ENCODE peak calls at places on chromosomes 13 and 19, in four cellular contexts. X, T, F and J are unnamed samples.

GRCh38 chr13:44698076-44698475 is 121.9 kb upstream of the TSC22D1 start:
- DNase-seq in T (no peak), F (peak; percentile 42), X (no peak), J (no peak)

GRCh38 chr13:45142440-45143345 is 22.4 kb downstream of the GTF2F2 start:
- DNase-seq in T (no peak), F (peak; percentile 5), X (no peak), J (no peak)

GRCh38 chr13:20519887-20520286 is 5.8 kb downstream of the CRYL1 start:
- DNase-seq in T (no peak), X (no peak), F (no peak), J (no peak)

GRCh38 chr13:101140087-101140770 is 276.1 kb downstream of the NALCN start:
- DNase-seq in X (no peak), T (no peak), F (no peak), J (no peak)

GRCh38 chr19:48470281-48470680 is 1.1 kb downstream of the CYTH2 start:
- DNase-seq in F (no peak), T (no peak), X (no peak), J (no peak)

GRCh38 chr19:14433454-14434156 is 499 bp downstream of the PKN1 start:
- DNase-seq in X (no peak), T (peak; percentile 41), F (peak; percentile 48), J (no peak)

GRCh38 chr13:27926644-27927434 is 7.0 kb downstream of the PDX1 start:
- DNase-seq in T (no peak), F (peak; percentile 49), X (no peak), J (no peak)

GRCh38 chr19:18379803-18380747 is 5.9 kb upstream of the GDF15 start:
- DNase-seq in F (no peak), T (peak; percentile 87), X (no peak), J (no peak)

GRCh38 chr13:41549491-41549890 is 92.1 kb downstream of the RGCC start:
- DNase-seq in T (no peak), F (no peak), X (no peak), J (no peak)

GRCh38 chr13:77810430-77810829 is 108.2 kb downstream of the EDNRB start:
- DNase-seq in F (no peak), X (no peak), T (no peak), J (no peak)

GRCh38 chr19:41530184-41530534 is 45.8 kb upstream of the CEACAM21 start:
- DNase-seq in X (no peak), F (no peak), T (no peak), J (no peak)

GRCh38 chr13:100666124-100666523 is 8.5 kb downstream of the TMTC4 start:
- DNase-seq in T (no peak), X (no peak), F (no peak), J (no peak)

GRCh38 chr13:97757807-97758206 is 195.7 kb upstream of the IPO5 start:
- DNase-seq in F (no peak), X (no peak), T (peak; percentile 61), J (no peak)

GRCh38 chr13:97000295-97000925 is 6.1 kb upstream of the OXGR1 start:
- DNase-seq in F (no peak), X (no peak), T (no peak), J (no peak)

GRCh38 chr13:50358221-50358620 is 343.0 kb downstream of the KCNRG start:
- DNase-seq in F (no peak), T (no peak), X (no peak), J (no peak)

GRCh38 chr13:27270594-27271520 is at the start of gene RASL11A:
- DNase-seq in T (peak; percentile 88), X (peak; percentile 44), F (peak; percentile 94), J (no peak)

GRCh38 chr13:48843630-48844380 is 131.9 kb upstream of the FNDC3A start:
- DNase-seq in F (no peak), X (no peak), T (no peak), J (no peak)

GRCh38 chr13:36130168-36130541 is 1.0 kb downstream of the DCLK1 start:
- DNase-seq in T (no peak), F (no peak), X (no peak), J (no peak)

GRCh38 chr19:47280183-47280797 is 5.6 kb downstream of the INAFM1 start:
- DNase-seq in X (no peak), F (peak; percentile 46), T (no peak), J (no peak)

GRCh38 chr13:41268764-41269163 is 5.4 kb upstream of the MTRF1 start:
- DNase-seq in T (no peak), X (no peak), F (peak; percentile 59), J (no peak)

GRCh38 chr13:26787961-26788360 is 27.4 kb upstream of the GPR12 start:
- DNase-seq in F (no peak), X (no peak), T (no peak), J (no peak)

GRCh38 chr13:112434937-112435523 is 58.9 kb downstream of the SPACA7 start:
- DNase-seq in T (no peak), X (no peak), F (no peak), J (no peak)

GRCh38 chr19:46878613-46879375 is 18.0 kb downstream of the ARHGAP35 start:
- DNase-seq in T (no peak), F (no peak), X (no peak), J (no peak)

GRCh38 chr19:3370214-3370720 is 3.9 kb downstream of the NFIC start:
- DNase-seq in T (no peak), X (no peak), F (no peak), J (no peak)

GRCh38 chr13:75908137-75908536 is 272.0 kb downstream of the LMO7 start:
- DNase-seq in T (peak; percentile 23), X (no peak), F (peak; percentile 6), J (no peak)

GRCh38 chr13:27362064-27362751 is 62.2 kb upstream of the GTF3A start:
- DNase-seq in T (peak; percentile 85), X (peak; percentile 51), F (peak; percentile 95), J (peak; percentile 84)

GRCh38 chr13:112178769-112179168 is 111.8 kb downstream of the SOX1 start:
- DNase-seq in F (no peak), X (no peak), T (no peak), J (no peak)

GRCh38 chr13:50589139-50589538 is 254.4 kb downstream of the DLEU7 start:
- DNase-seq in T (no peak), X (no peak), F (no peak), J (no peak)

GRCh38 chr19:55638864-55639359 is 1.9 kb upstream of the ZNF580 start:
- DNase-seq in T (peak; percentile 45), F (peak; percentile 52), X (no peak), J (no peak)

GRCh38 chr13:91141619-91142061 is 205.8 kb upstream of the MIR17HG start:
- DNase-seq in X (no peak), T (no peak), F (no peak), J (no peak)

GRCh38 chr13:44068169-44068568 is 188.5 kb downstream of the LACC1 start:
- DNase-seq in T (no peak), F (no peak), X (no peak), J (no peak)

GRCh38 chr13:98214707-98215106 is 37.6 kb upstream of the RNF113B start:
- DNase-seq in F (no peak), X (no peak), T (no peak), J (no peak)

GRCh38 chr13:92994056-92994455 is 232.6 kb upstream of the GPC6 start:
- DNase-seq in T (no peak), X (no peak), F (no peak), J (no peak)

DNA sequence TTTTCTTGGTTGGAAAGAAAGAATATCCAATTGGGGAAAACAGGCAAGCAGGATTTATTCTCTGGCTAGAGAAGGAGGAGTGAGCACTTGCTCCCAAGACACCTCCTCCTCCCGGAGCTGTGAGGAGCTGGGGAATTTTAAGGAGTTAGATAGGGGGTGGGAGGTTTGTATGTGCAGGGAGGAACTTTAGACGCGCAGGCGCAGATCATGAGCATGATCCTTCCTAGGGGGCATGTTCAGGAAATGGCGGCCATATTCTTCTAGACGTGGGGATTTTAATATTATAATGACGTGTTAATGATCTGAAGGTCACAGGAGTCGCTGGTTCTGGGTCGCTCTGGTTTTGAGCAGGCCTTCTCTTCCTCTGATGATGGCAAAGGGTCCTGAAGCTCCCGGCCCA is 156.3 kb upstream of the KL start:
- DNase-seq in T (no peak), X (no peak), F (no peak), J (no peak)
- H3K4me1 ChIP-seq in T (no peaks in the 10 kb centered on the region), X (no peaks in the 10 kb centered on the region), F (no peaks in the 10 kb centered on the region), J (no peaks in the 10 kb centered on the region)

GRCh38 chr19:57377498-57378146 is 12.0 kb upstream of the ZNF548 start:
- DNase-seq in T (no peak), F (no peak), X (no peak), J (no peak)
- H3K9me3 ChIP-seq in T (peaks cover 8% of the 10 kb centered on the region), F (no peaks in the 10 kb centered on the region), X (peaks cover 16% of the 10 kb centered on the region), J (peaks cover 5% of the 10 kb centered on the region)

GRCh38 chr19:16094360-16095070 is 17.2 kb upstream of the RAB8A start:
- DNase-seq in T (no peak), F (no peak), X (no peak), J (no peak)

GRCh38 chr19:16098821-16099220 is 12.9 kb upstream of the RAB8A start:
- DNase-seq in X (no peak), F (no peak), T (no peak), J (no peak)

GRCh38 chr19:16098416-16098768 is 13.3 kb upstream of the RAB8A start:
- DNase-seq in X (no peak), F (no peak), T (no peak), J (no peak)

GRCh38 chr19:16095071-16095571 is 16.6 kb upstream of the RAB8A start:
- DNase-seq in X (no peak), F (no peak), T (peak; percentile 56), J (no peak)

DNA sequence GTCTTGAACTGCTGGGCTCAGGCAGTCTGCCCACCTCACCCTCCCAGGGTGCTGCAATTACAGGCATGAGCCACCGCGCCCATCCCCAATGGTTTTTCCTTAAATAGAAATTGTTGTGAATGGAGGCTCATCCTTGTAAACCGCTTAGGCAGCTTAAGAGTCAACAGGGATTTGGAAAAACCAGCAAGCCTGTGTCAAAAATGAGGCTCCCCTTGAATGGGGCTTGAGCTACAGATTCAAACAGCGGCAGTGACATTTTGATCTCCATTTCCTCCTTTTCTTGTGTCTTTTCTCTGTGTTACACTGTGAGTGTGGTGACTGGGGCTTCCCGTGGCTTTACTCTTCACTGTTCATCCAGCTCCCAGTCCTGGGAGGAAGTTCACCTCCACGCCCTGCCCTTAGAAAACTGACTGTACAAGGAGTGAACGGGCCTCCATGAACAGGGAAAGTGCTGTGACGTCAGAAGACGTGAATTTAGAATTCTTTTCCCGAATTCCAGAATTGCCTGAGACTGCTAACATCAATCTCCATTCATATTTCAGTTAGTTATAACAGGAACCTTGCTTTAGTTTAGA is 15.3 kb upstream of the RAB8A start:
- DNase-seq in X (no peak), T (no peak), F (no peak), J (no peak)
- H3K4me1 ChIP-seq in X (no peaks in the 10 kb centered on the region), T (peaks cover 1% of the 10 kb centered on the region), F (no peaks in the 10 kb centered on the region), J (no peaks in the 10 kb centered on the region)

DNA sequence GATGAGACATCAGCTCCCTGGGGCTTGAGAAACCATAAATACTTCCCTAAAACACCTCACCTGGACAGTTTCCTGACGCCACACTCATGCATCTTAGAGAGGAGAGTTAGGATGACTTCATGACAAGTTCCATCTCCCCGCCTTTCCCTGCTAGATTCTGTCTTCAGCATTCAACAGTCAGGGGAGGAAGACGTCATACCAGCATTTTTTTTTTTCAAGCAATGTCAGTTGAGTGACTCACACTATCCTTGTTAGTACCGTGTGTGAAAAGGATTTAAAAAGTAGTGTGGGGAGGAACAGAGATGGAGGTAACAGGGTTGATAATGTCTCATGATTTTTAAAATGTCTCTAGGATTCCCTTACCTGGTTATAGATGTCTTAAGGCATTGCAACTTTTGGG is at the start of gene OR7D2:
- DNase-seq in X (no peak), F (no peak), T (no peak), J (no peak)
- H3K9me3 ChIP-seq in X (no peaks in the 10 kb centered on the region), F (no peaks in the 10 kb centered on the region), T (no peaks in the 10 kb centered on the region), J (no peaks in the 10 kb centered on the region)

GRCh38 chr19:1906985-1907562 is 1.9 kb downstream of the ADAT3 start:
- DNase-seq in F (no peak), T (no peak), X (no peak), J (no peak)
- H3K4me1 ChIP-seq in F (peaks cover 13% of the 10 kb centered on the region), T (no peaks in the 10 kb centered on the region), X (peaks cover 6% of the 10 kb centered on the region), J (peaks cover 3% of the 10 kb centered on the region)

GRCh38 chr19:22735911-22736645 is 47.9 kb downstream of the ZNF99 start:
- DNase-seq in T (peak; percentile 13), F (no peak), X (no peak), J (no peak)
- H3K9me3 ChIP-seq in T (peaks cover 1% of the 10 kb centered on the region), F (peaks cover 24% of the 10 kb centered on the region), X (peaks cover 8% of the 10 kb centered on the region), J (peaks cover 13% of the 10 kb centered on the region)